ENCODE peak calls at places on chromosomes 5 and 9, in nine cellular contexts. Y, K, S, T, G, A, C, B and M are unnamed samples.

GRCh38 chr5:32000726-32001125 is 173.4 kb downstream of the GOLPH3 start:
- DNase-seq in K (no peak), Y (no peak), G (no peak), T (no peak), C (no peak), B (no peak), A (no peak), S (no peak), M (no peak)

GRCh38 chr5:103441523-103441922 is 121.1 kb downstream of the NUDT12 start:
- DNase-seq in Y (no peak), S (no peak), B (no peak), K (no peak), G (no peak), T (no peak), A (no peak), C (no peak), M (no peak)

GRCh38 chr9:126146254-126147145 is 180.1 kb upstream of the MVB12B start:
- DNase-seq in T (peak; percentile 29), K (peak; percentile 10), A (peak; percentile 47), Y (peak; percentile 68), G (no peak), C (no peak), S (no peak), B (no peak), M (no peak)

GRCh38 chr9:68741234-68741633 is 36.2 kb downstream of the PIP5K1B start:
- DNase-seq in B (no peak), A (no peak), T (no peak), Y (no peak), S (no peak), G (no peak), K (no peak), C (no peak), M (no peak)

GRCh38 chr5:158701406-158702177 is 398.1 kb downstream of the EBF1 start:
- DNase-seq in S (no peak), C (no peak), T (no peak), A (no peak), K (no peak), Y (no peak), B (peak; percentile 80), G (no peak), M (no peak)

GRCh38 chr5:61652916-61653315 is 320.9 kb downstream of the ZSWIM6 start:
- DNase-seq in Y (no peak), C (no peak), A (no peak), T (no peak), G (no peak), S (no peak), B (no peak), K (no peak), M (no peak)

GRCh38 chr5:11608530-11608929 is 295.7 kb downstream of the CTNND2 start:
- DNase-seq in K (no peak), B (no peak), Y (no peak), T (no peak), G (no peak), S (no peak), A (no peak), C (no peak), M (no peak)

GRCh38 chr5:6772886-6773285 is 59.7 kb downstream of the TENT4A start:
- DNase-seq in K (no peak), G (no peak), B (no peak), Y (no peak), T (no peak), C (no peak), A (no peak), S (no peak), M (no peak)

GRCh38 chr5:141703133-141703561 is 21.1 kb upstream of the ARAP3 start:
- DNase-seq in Y (no peak), B (peak; percentile 37), T (no peak), C (no peak), A (no peak), G (no peak), K (no peak), S (no peak), M (no peak)

GRCh38 chr9:118529624-118530214 is 825.5 kb downstream of the TLR4 start:
- DNase-seq in Y (no peak), T (no peak), G (no peak), C (no peak), B (no peak), A (no peak), S (no peak), K (no peak), M (no peak)

GRCh38 chr5:175711031-175711430 is 53.2 kb downstream of the HRH2 start:
- DNase-seq in Y (no peak), C (no peak), G (no peak), S (no peak), T (no peak), A (no peak), B (no peak), K (no peak), M (no peak)

GRCh38 chr5:149210968-149211495 is 60.6 kb upstream of the AFAP1L1 start:
- DNase-seq in T (no peak), A (no peak), S (no peak), K (no peak), B (no peak), C (no peak), G (no peak), Y (no peak), M (no peak)

GRCh38 chr5:14236757-14237156 is 93.6 kb downstream of the TRIO start:
- DNase-seq in A (no peak), K (no peak), C (no peak), Y (no peak), T (no peak), S (no peak), G (no peak), B (no peak), M (no peak)

GRCh38 chr5:60183881-60184280 is 290.4 kb upstream of the PDE4D start:
- DNase-seq in S (no peak), C (no peak), K (no peak), G (no peak), B (no peak), A (no peak), T (no peak), Y (no peak), M (no peak)

GRCh38 chr5:40486437-40487270 is 193.1 kb upstream of the PTGER4 start:
- DNase-seq in C (peak; percentile 53), A (no peak), T (no peak), K (peak; percentile 19), Y (no peak), B (peak; percentile 38), G (peak; percentile 52), S (no peak), M (no peak)

GRCh38 chr5:167770461-167770860 is 521.0 kb upstream of the WWC1 start:
- DNase-seq in Y (no peak), G (no peak), C (no peak), A (no peak), B (peak; percentile 54), S (no peak), T (no peak), K (no peak), M (no peak)

GRCh38 chr5:72673623-72674022 is 142.8 kb upstream of the TNPO1 start:
- DNase-seq in T (no peak), A (no peak), C (no peak), B (no peak), Y (no peak), K (no peak), G (no peak), S (no peak), M (no peak)

GRCh38 chr5:142245776-142246175 is 79.0 kb downstream of the SPRY4 start:
- DNase-seq in T (no peak), G (no peak), B (no peak), Y (no peak), S (no peak), K (no peak), A (no peak), C (no peak), M (no peak)

GRCh38 chr9:114355821-114356220 is 26.2 kb downstream of the ORM2 start:
- DNase-seq in Y (no peak), G (no peak), B (no peak), C (no peak), S (no peak), A (no peak), K (no peak), T (no peak), M (no peak)
- H3K4me3 ChIP-seq in Y (no peak overlapping the region), G (no peak overlapping the region), B (no peak overlapping the region), C (no peak overlapping the region), S (no peak overlapping the region), A (no peak overlapping the region), K (no peak overlapping the region), T (no peak overlapping the region), M (no peak overlapping the region)

DNA sequence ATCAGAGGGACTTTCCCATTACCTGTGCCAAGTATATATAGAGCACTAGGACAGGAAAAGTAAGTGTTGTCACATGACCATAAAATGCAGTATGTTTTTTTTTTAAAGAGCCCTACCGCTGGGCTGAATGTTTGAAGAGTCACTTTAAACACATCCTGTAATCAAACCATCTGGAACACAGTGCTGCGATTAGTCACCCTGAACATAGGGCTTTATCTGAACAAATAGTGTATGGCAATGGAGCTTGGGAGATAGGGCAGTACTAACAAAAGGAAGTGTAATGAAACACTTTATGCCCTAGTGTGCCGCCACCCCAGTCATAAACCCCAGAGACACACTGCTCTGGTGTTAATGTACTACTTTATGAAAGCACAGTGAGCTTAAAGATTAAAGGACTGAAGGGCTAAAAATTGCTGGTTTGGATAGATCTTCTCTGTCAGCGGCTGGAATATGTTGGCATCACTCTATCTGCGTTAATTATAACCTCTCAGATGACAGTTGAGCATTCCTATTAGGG is 90.4 kb downstream of the ZNF608 start:
- DNase-seq in T (peak; percentile 81), G (no peak), C (no peak), S (no peak), K (peak; percentile 66), B (peak; percentile 83), Y (peak; percentile 69), A (peak; percentile 76), M (no peak)
- H3K4me3 ChIP-seq in T (no peak overlapping the region), G (no peak overlapping the region), C (no peak overlapping the region), S (peak overlapping the region; percentile 40), K (no peak overlapping the region), B (no peak overlapping the region), Y (peak overlapping the region; percentile 38), A (no peak overlapping the region), M (no peak overlapping the region)

GRCh38 chr9:74499770-74500583 is 2.8 kb downstream of the RORB start:
- DNase-seq in G (no peak), B (no peak), Y (no peak), A (no peak), S (no peak), K (no peak), C (no peak), T (no peak), M (no peak)
- H3K4me3 ChIP-seq in G (peak overlapping the region; percentile 56), B (no peak overlapping the region), Y (no peak overlapping the region), A (no peak overlapping the region), S (peak overlapping the region; percentile 76), K (no peak overlapping the region), C (no peak overlapping the region), T (peak overlapping the region; percentile 6), M (peak overlapping the region; percentile 38)

GRCh38 chr9:19870988-19871387 is 82.2 kb upstream of the SLC24A2 start:
- DNase-seq in G (no peak), C (no peak), T (no peak), K (no peak), B (no peak), Y (no peak), A (no peak), S (no peak), M (no peak)
- H3K4me3 ChIP-seq in G (no peak overlapping the region), C (no peak overlapping the region), T (no peak overlapping the region), K (no peak overlapping the region), B (no peak overlapping the region), Y (no peak overlapping the region), A (no peak overlapping the region), S (no peak overlapping the region), M (no peak overlapping the region)